ENCODE peak calls at places on chromosomes 1 and 21, in ten cellular contexts. D is sigmoid colon, N is IMR-90, U is OCI-LY7, W is astrocyte of the spinal cord, P is astrocyte of the cerebellum, A is psoas muscle, B is body of pancreas, Y is activated B cell treated with CpG ODN at 0.5 μM for 24 hours, R is tibial nerve. X is an unnamed sample.

GRCh38 chr21:35779690-35780570 is 280.4 kb downstream of the SETD4 start:
- DNase-seq in U (no peak), W (peak), P (peak), Y (no peak), N (peak), B (peak), A (no peak), R (no peak), D (no peak), X (no peak)

GRCh38 chr1:110610084-110610483 is 3.9 kb upstream of the KCNA2 start:
- DNase-seq in W (no peak), N (no peak), U (no peak), P (no peak), A (no peak), B (no peak), R (no peak), D (no peak), Y (no peak), X (no peak)

GRCh38 chr1:12127206-12127810 is 39.5 kb upstream of the TNFRSF1B start:
- DNase-seq in R (no peak), W (no peak), Y (no peak), U (no peak), D (no peak), B (no peak), A (no peak), N (no peak), P (no peak), X (no peak)

GRCh38 chr1:12182410-12182946 is 15.7 kb downstream of the TNFRSF1B start:
- DNase-seq in P (no peak), A (no peak), D (no peak), N (no peak), W (no peak), U (no peak), Y (no peak), B (no peak), R (no peak), X (no peak)

GRCh38 chr1:216750031-216750627 is 26.9 kb upstream of the ESRRG start:
- DNase-seq in Y (no peak), B (peak), U (peak), D (no peak), N (peak), A (no peak), P (peak), R (peak), W (peak), X (no peak)

GRCh38 chr1:8043621-8044020 is 17.5 kb upstream of the ERRFI1 start:
- DNase-seq in U (no peak), W (no peak), R (no peak), N (no peak), A (no peak), D (peak), P (no peak), Y (no peak), B (no peak), X (no peak)

GRCh38 chr1:157119008-157119407 is 19.2 kb downstream of the ETV3 start:
- DNase-seq in N (no peak), U (no peak), R (no peak), P (no peak), Y (no peak), D (no peak), W (no peak), B (no peak), A (no peak), X (no peak)

GRCh38 chr1:150235436-150235851 is 468 bp downstream of the ANP32E start:
- DNase-seq in N (no peak), B (peak), P (no peak), W (peak), A (no peak), D (no peak), R (peak), Y (no peak), U (peak), X (peak)

GRCh38 chr1:234533975-234534876 is 55.2 kb upstream of the TARBP1 start:
- DNase-seq in D (peak), U (no peak), W (peak), Y (no peak), B (peak), N (peak), A (peak), P (peak), R (peak), X (no peak)

DNA sequence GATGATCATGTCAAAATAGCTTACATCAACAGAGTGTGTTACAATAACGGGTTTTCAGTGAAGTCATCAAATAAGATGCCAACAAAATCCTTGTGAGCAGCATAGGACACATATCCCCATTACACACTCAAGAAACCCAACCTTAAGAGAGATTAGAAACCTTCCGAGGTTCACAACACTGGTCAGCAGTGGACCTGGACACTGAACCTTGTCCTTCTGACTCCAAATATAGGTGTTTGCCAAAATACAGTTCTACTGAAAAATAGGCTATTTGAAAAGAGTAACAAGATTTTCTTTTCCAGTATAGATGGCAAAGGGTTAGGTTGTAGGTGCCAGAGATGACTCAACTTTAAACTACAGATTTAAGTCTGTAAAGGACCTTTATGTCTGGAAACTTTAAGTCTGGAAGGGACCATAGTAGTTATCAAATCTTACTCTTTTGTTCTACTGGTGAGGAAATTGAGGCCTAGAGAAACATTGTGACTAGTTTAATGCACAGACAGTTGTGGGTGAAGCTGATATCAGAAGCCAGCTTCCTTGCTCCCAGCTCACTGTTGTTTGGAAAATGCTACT is 811 bp upstream of the REG4 start:
- DNase-seq in P (no peak), Y (no peak), D (no peak), A (no peak), U (no peak), W (no peak), B (no peak), R (no peak), N (no peak), X (no peak)
- TF ChIP-seq CTCF in P (no peak), Y (no peak), D (no peak), A (no peak), U (no peak), W (no peak), B (no peak), R (no peak), N (no peak), X (no peak)

GRCh38 chr1:9844106-9844505 is 20.3 kb upstream of the CLSTN1 start:
- DNase-seq in P (no peak), U (no peak), W (no peak), A (peak), Y (no peak), B (no peak), D (peak), N (no peak), R (no peak), X (no peak)

GRCh38 chr1:9843576-9843945 is 19.8 kb upstream of the CLSTN1 start:
- DNase-seq in B (no peak), R (no peak), D (peak), P (no peak), Y (no peak), U (no peak), A (no peak), N (no peak), W (no peak), X (no peak)

GRCh38 chr1:9842073-9842711 is 18.4 kb upstream of the CLSTN1 start:
- DNase-seq in D (no peak), U (no peak), R (no peak), P (no peak), Y (no peak), W (peak), B (no peak), N (peak), A (no peak), X (no peak)

GRCh38 chr1:9841460-9841859 is 17.7 kb upstream of the CLSTN1 start:
- DNase-seq in U (no peak), R (no peak), B (no peak), N (no peak), W (no peak), A (no peak), Y (no peak), P (no peak), D (no peak), X (no peak)

GRCh38 chr1:9842781-9843575 is 19.2 kb upstream of the CLSTN1 start:
- DNase-seq in Y (no peak), A (no peak), P (no peak), U (no peak), N (no peak), B (peak), W (peak), D (no peak), R (no peak), X (no peak)
- TF ChIP-seq CTCF in Y (no peak), A (no peak), P (peak), U (no peak), N (no peak), B (no peak), W (peak), D (no peak), R (no peak), X (no peak)

GRCh38 chr1:214864896-214865688 is 217.4 kb upstream of the KCNK2 start:
- DNase-seq in W (peak), Y (no peak), P (peak), N (peak), D (no peak), U (no peak), A (no peak), R (no peak), B (no peak), X (no peak)
- TF ChIP-seq CTCF in W (no peak), Y (no peak), P (no peak), N (no peak), D (no peak), U (no peak), A (no peak), R (no peak), B (no peak), X (no peak)

DNA sequence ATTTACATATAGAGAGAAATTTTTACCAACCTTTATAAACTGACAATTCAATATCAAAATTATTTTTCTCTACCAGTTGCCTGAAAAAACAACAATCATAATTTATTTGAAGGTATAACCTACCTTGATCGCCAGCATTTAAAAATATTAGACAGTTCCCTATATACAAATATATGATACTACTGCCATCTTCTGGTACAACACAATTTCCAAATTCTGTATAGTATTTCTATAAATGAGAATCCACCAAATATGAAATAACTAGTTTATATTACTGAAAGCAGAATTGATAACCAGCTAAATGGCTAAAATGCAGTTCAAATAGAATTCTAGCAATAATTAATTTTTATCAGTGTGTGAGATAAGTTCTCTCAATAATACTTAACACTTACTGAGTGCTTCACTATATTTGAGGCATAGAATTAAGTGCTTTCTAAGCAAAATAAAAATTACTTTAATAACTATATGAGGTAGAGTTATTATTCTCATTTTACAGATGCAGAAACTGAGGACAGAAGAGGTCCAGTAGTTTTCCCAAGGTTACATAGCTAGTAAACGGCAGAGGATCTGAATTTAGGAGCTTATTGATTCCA is 75.6 kb downstream of the PIGK start:
- DNase-seq in Y (no peak), W (peak), R (no peak), U (peak), P (no peak), D (no peak), N (peak), B (no peak), A (no peak), X (no peak)
- TF ChIP-seq CTCF in Y (no peak), W (peak), R (no peak), U (peak), P (no peak), D (no peak), N (peak), B (peak), A (peak), X (peak)

DNA sequence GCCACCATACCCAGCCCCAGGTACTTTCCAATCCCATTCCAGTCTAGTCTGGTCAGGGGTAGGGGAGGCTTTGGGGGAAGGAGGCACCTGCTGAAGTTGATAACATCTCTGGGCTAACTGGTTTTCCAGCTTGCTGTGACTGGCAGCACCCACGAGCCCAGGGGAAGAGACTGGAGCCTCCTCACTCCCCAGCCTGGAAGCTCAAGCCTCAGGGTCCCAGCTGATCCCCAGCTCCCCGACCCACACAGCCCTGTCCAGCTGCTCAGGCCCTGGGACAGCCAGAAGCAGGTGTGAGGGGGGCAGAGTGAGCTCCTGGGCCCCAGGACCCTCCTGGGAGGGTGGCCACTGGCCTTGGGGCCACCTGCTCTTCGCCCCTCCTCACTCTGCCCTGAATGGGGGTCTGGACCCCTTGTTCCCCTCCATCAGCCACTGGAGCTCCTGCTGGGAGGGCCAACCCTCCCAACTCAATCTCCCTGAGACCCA is 23.6 kb upstream of the RNU1-4 start:
- DNase-seq in W (no peak), Y (no peak), N (no peak), B (peak), U (peak), P (no peak), A (peak), R (no peak), D (peak), X (peak)
- TF ChIP-seq CTCF in W (no peak), Y (no peak), N (no peak), B (no peak), U (no peak), P (no peak), A (no peak), R (no peak), D (no peak), X (no peak)